ENCODE peak calls at places on chromosomes 5 and 9, in eight cellular contexts. I is activated CD4-positive, alpha-beta T cell treated with anti-CD3 and anti-CD28 coated beads, Interleukin-2, amount 50 U/mL, for 48 hours; W is CD4-positive, alpha-beta T cell; D is NCI-H345; K is PC-9; Q is activated T-cell treated with anti-CD3 and anti-CD28 coated beads for 48 hours; O is iris pigment epithelial cell; J is HuH-7.5. E is an unnamed sample.

GRCh38 chr9:85743290-85744128 is 1.8 kb upstream of the AGTPBP1 start:
- DNase-seq in I (no peak), W (no peak), D (no peak), K (peak), Q (peak), O (peak), J (no peak), E (no peak)

GRCh38 chr9:127796225-127796813 is 6.4 kb upstream of the FPGS start:
- DNase-seq in I (no peak), W (no peak), D (no peak), K (no peak), Q (no peak), O (peak), J (no peak), E (no peak)

GRCh38 chr5:139611703-139612584 is 36.2 kb upstream of the CXXC5 start:
- DNase-seq in I (no peak), W (no peak), D (no peak), K (no peak), Q (no peak), O (no peak), J (no peak), E (no peak)

GRCh38 chr5:107781451-107781850 is 110.7 kb upstream of the EFNA5 start:
- DNase-seq in I (no peak), W (no peak), D (no peak), K (no peak), Q (no peak), O (peak), J (no peak), E (no peak)

GRCh38 chr5:66143473-66144073 is 527 bp upstream of the SREK1 start:
- DNase-seq in I (no peak), W (no peak), D (no peak), K (no peak), Q (no peak), O (peak), J (no peak), E (no peak)

GRCh38 chr5:127871448-127872153 is 168.4 kb downstream of the CCDC192 start:
- DNase-seq in I (no peak), W (no peak), D (no peak), K (no peak), Q (no peak), O (no peak), J (no peak), E (no peak)

GRCh38 chr5:55062039-55062779 is 38.2 kb downstream of the GZMK start:
- DNase-seq in I (peak), W (peak), D (peak), K (no peak), Q (peak), O (no peak), J (no peak), E (no peak)

GRCh38 chr9:91234523-91234922 is 127.2 kb downstream of the AUH start:
- DNase-seq in I (no peak), W (no peak), D (no peak), K (no peak), Q (no peak), O (peak), J (no peak), E (no peak)

GRCh38 chr5:27020965-27021364 is 17.4 kb downstream of the CDH9 start:
- DNase-seq in I (no peak), W (no peak), D (peak), K (no peak), Q (no peak), O (peak), J (no peak), E (no peak)

GRCh38 chr5:68953885-68954617 is 139.8 kb upstream of the SLC30A5 start:
- DNase-seq in I (no peak), W (no peak), D (no peak), K (no peak), Q (no peak), O (no peak), J (no peak), E (no peak)

GRCh38 chr5:172420215-172420934 is 34.0 kb downstream of the SH3PXD2B start:
- DNase-seq in I (peak), W (no peak), D (peak), K (peak), Q (no peak), O (peak), J (peak), E (no peak)

GRCh38 chr9:76114144-76114543 is 223.7 kb downstream of the PCSK5 start:
- DNase-seq in I (no peak), W (no peak), D (no peak), K (no peak), Q (no peak), O (peak), J (no peak), E (no peak)

GRCh38 chr5:72597456-72597948 is 90.3 kb upstream of the ZNF366 start:
- DNase-seq in I (no peak), W (no peak), D (no peak), K (peak), Q (no peak), O (peak), J (no peak), E (no peak)

GRCh38 chr9:110217656-110218099 is 9.7 kb upstream of the C9orf152 start:
- DNase-seq in I (no peak), W (no peak), D (peak), K (peak), Q (no peak), O (peak), J (no peak), E (no peak)

GRCh38 chr9:33227013-33227398 is 13.0 kb upstream of the SPINK4 start:
- DNase-seq in I (no peak), W (no peak), D (no peak), K (no peak), Q (no peak), O (no peak), J (no peak), E (peak)

GRCh38 chr9:6640268-6641072 is 5.1 kb downstream of the GLDC start:
- DNase-seq in I (no peak), W (no peak), D (no peak), K (no peak), Q (no peak), O (no peak), J (no peak), E (no peak)

GRCh38 chr5:147455822-147456221 is 54.0 kb downstream of the DPYSL3 start:
- DNase-seq in I (no peak), W (no peak), D (no peak), K (no peak), Q (no peak), O (no peak), J (no peak), E (no peak)

GRCh38 chr5:158599132-158599531 is 500.6 kb downstream of the EBF1 start:
- DNase-seq in I (no peak), W (no peak), D (no peak), K (no peak), Q (no peak), O (peak), J (no peak), E (no peak)

GRCh38 chr5:122937914-122938313 is 92.5 kb downstream of the SNX24 start:
- DNase-seq in I (no peak), W (no peak), D (no peak), K (no peak), Q (no peak), O (no peak), J (no peak), E (no peak)

GRCh38 chr9:110807956-110808598 is 139.5 kb downstream of the MUSK start:
- DNase-seq in I (no peak), W (no peak), D (no peak), K (no peak), Q (no peak), O (no peak), J (no peak), E (no peak)

GRCh38 chr9:98002808-98003207 is 19.7 kb downstream of the ANP32B start:
- DNase-seq in I (no peak), W (no peak), D (no peak), K (no peak), Q (no peak), O (no peak), J (no peak), E (no peak)

GRCh38 chr9:77807295-77807694 is 159.2 kb upstream of the GNA14 start:
- DNase-seq in I (no peak), W (no peak), D (no peak), K (no peak), Q (no peak), O (peak), J (no peak), E (no peak)

GRCh38 chr5:173917788-173918786 is 29.9 kb downstream of the CPEB4 start:
- DNase-seq in I (peak), W (peak), D (no peak), K (peak), Q (peak), O (peak), J (no peak), E (peak)

GRCh38 chr5:159105318-159106053 is 5.8 kb upstream of the EBF1 start:
- DNase-seq in I (no peak), W (no peak), D (no peak), K (no peak), Q (no peak), O (no peak), J (no peak), E (no peak)

GRCh38 chr5:77140350-77140749 is 53.3 kb upstream of the ZBED3 start:
- DNase-seq in I (no peak), W (no peak), D (no peak), K (no peak), Q (no peak), O (no peak), J (no peak), E (no peak)

GRCh38 chr5:115393239-115393638 is 96.8 kb upstream of the CCDC112 start:
- DNase-seq in I (no peak), W (no peak), D (no peak), K (no peak), Q (no peak), O (no peak), J (no peak), E (no peak)

GRCh38 chr5:68149189-68149588 is 66.4 kb upstream of the PIK3R1 start:
- DNase-seq in I (no peak), W (no peak), D (no peak), K (no peak), Q (no peak), O (peak), J (no peak), E (no peak)

GRCh38 chr5:124468671-124469411 is 277.6 kb downstream of the ZNF608 start:
- DNase-seq in I (no peak), W (no peak), D (no peak), K (no peak), Q (no peak), O (no peak), J (no peak), E (no peak)

GRCh38 chr9:126343271-126343700 is 16.7 kb downstream of the MVB12B start:
- DNase-seq in I (no peak), W (no peak), D (no peak), K (no peak), Q (no peak), O (no peak), J (peak), E (no peak)

GRCh38 chr9:107750741-107751521 is 261.4 kb upstream of the KLF4 start:
- DNase-seq in I (no peak), W (no peak), D (no peak), K (peak), Q (no peak), O (peak), J (no peak), E (no peak)